ENCODE peak calls at places on chromosomes 5 and 9, in four cellular contexts. H, J, T and Z are unnamed samples.

GRCh38 chr9:72898784-72899733 is 53.8 kb downstream of the ALDH1A1 start:
- DNase-seq in H (no peak), J (no peak), T (no peak), Z (no peak)

GRCh38 chr5:42875785-42876374 is 64.2 kb upstream of the SELENOP start:
- DNase-seq in H (peak; percentile 30), J (peak; percentile 59), T (no peak), Z (no peak)

GRCh38 chr9:109442716-109443115 is 55.4 kb downstream of the PTPN3 start:
- DNase-seq in H (no peak), J (no peak), T (no peak), Z (no peak)

GRCh38 chr9:84062538-84062937 is 81.9 kb downstream of the RMI1 start:
- DNase-seq in H (no peak), J (no peak), T (no peak), Z (no peak)

GRCh38 chr9:82571540-82571939 is 491.4 kb downstream of the RASEF start:
- DNase-seq in H (no peak), J (no peak), T (no peak), Z (no peak)

GRCh38 chr9:72228282-72228681 is 79.0 kb downstream of the GDA start:
- DNase-seq in H (no peak), J (no peak), T (no peak), Z (no peak)

GRCh38 chr9:40884072-40884901 is 244.2 kb downstream of the FOXD4L6 start:
- DNase-seq in H (no peak), J (no peak), T (no peak), Z (no peak)

GRCh38 chr5:14487101-14487895 is 94.3 kb upstream of the OTULINL start:
- DNase-seq in H (no peak), J (no peak), T (no peak), Z (no peak)

GRCh38 chr9:116980582-116980981 is 293.5 kb downstream of the TRIM32 start:
- DNase-seq in H (no peak), J (no peak), T (no peak), Z (no peak)

GRCh38 chr5:111857067-111857466 is 100.1 kb upstream of the NREP start:
- DNase-seq in H (no peak), J (no peak), T (no peak), Z (no peak)

GRCh38 chr9:17367035-17367434 is 211.8 kb upstream of the SH3GL2 start:
- DNase-seq in H (no peak), J (peak; percentile 21), T (no peak), Z (no peak)

GRCh38 chr5:13251623-13252367 is 692.7 kb downstream of the DNAH5 start:
- DNase-seq in H (no peak), J (no peak), T (no peak), Z (no peak)

GRCh38 chr5:168734657-168735344 is 155.6 kb upstream of the PANK3 start:
- DNase-seq in H (no peak), J (no peak), T (no peak), Z (no peak)

GRCh38 chr9:128448746-128449145 is 7.1 kb upstream of the ODF2 start:
- DNase-seq in H (no peak), J (no peak), T (no peak), Z (no peak)

GRCh38 chr5:42894057-42894456 is 82.4 kb upstream of the SELENOP start:
- DNase-seq in H (no peak), J (no peak), T (no peak), Z (peak; percentile 88)

DNA sequence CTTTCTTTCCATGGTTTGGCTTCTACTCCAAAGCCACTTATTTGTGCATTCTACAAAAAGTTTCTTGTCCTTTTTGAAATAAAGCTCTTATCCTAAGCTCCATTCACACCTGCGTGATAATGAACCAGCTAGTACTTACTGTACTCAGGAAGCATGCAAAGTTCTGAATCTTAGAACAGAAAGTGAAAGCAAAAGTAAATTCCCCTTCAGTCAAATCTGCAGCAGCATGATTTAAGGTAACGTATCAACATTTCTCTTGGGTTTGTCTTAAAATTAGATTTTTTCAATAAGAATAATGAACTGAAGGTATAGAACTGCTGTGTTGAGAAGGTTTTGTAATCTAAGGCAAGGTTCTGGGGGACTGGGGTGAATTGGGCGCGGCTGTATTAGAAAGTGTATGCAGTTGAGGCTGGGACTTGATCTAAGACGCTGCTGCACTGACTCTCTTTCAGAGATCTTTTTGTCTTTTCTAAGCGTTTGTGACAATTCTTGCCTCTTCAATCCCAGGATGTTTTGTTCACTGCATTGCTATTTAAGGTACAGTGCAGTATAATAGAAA is at the start of gene ERAP2:
- DNase-seq in H (peak; percentile 56), J (peak; percentile 25), T (no peak), Z (no peak)
- TF ChIP-seq SP1 in H (no peak), J (no peak), T (no peak), Z (no peak)

GRCh38 chr5:30500513-30500912 is 693.0 kb upstream of the CDH6 start:
- DNase-seq in H (no peak), J (no peak), T (no peak), Z (no peak)

GRCh38 chr5:30502277-30502676 is 691.2 kb upstream of the CDH6 start:
- DNase-seq in H (no peak), J (no peak), T (no peak), Z (no peak)

GRCh38 chr5:30499402-30499801 is 694.1 kb upstream of the CDH6 start:
- DNase-seq in H (no peak), J (peak; percentile 9), T (no peak), Z (no peak)

GRCh38 chr5:30501065-30501464 is 692.4 kb upstream of the CDH6 start:
- DNase-seq in H (no peak), J (peak; percentile 12), T (no peak), Z (no peak)

GRCh38 chr5:30498972-30499371 is 694.5 kb upstream of the CDH6 start:
- DNase-seq in H (no peak), J (peak; percentile 8), T (no peak), Z (no peak)
- TF ChIP-seq TCF7 in H (no peak), J (no peak), T (no peak), Z (no peak)

GRCh38 chr9:35798658-35799366 is 7.4 kb downstream of the NPR2 start:
- DNase-seq in H (peak; percentile 40), J (peak; percentile 25), T (no peak), Z (no peak)

GRCh38 chr9:35795701-35796100 is 4.3 kb downstream of the NPR2 start:
- DNase-seq in H (no peak), J (no peak), T (no peak), Z (no peak)

GRCh38 chr9:35797311-35798109 is 6.1 kb downstream of the NPR2 start:
- DNase-seq in H (no peak), J (no peak), T (no peak), Z (no peak)

GRCh38 chr9:35801328-35802128 is 10.1 kb downstream of the NPR2 start:
- DNase-seq in H (peak; percentile 76), J (peak; percentile 56), T (no peak), Z (no peak)

GRCh38 chr9:35800530-35800929 is 9.1 kb downstream of the NPR2 start:
- DNase-seq in H (no peak), J (no peak), T (no peak), Z (no peak)
- TF ChIP-seq SP1 in H (no peak), J (no peak), T (no peak), Z (no peak)

GRCh38 chr5:26948921-26949320 is 89.5 kb downstream of the CDH9 start:
- DNase-seq in H (no peak), J (no peak), T (no peak), Z (no peak)
- TF ChIP-seq TCF7 in H (no peak), J (no peak), T (no peak), Z (no peak)

GRCh38 chr5:177232761-177233160 is 70.8 kb downstream of the RAB24 start:
- DNase-seq in H (no peak), J (no peak), T (no peak), Z (no peak)
- TF ChIP-seq SP1 in H (no peak), J (no peak), T (no peak), Z (no peak)

DNA sequence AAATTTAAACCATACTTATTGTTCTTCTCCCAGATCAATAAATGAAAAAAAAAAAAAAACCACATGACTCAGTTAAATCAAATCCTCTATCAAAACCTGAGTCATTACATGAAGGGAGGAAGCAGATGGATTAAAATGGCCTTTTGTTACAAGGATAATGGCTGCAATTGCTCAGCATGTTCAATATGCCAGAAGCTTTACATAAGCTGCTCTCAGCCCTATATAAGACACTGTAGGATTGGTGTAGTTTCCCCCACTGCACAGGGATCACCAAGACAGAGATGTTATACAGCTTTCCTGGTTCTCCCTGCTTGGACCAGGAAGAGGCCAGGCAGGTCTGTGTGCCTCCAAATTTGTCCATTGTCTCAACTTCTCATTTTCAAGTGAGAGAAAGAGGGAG is 101.6 kb upstream of the MAP1B start:
- DNase-seq in H (no peak), J (no peak), T (no peak), Z (no peak)
- TF ChIP-seq TCF7 in H (no peak), J (no peak), T (no peak), Z (no peak)

GRCh38 chr5:178940569-178941360 is at the start of gene ZNF454:
- DNase-seq in H (no peak), J (no peak), T (no peak), Z (peak; percentile 94)

DNA sequence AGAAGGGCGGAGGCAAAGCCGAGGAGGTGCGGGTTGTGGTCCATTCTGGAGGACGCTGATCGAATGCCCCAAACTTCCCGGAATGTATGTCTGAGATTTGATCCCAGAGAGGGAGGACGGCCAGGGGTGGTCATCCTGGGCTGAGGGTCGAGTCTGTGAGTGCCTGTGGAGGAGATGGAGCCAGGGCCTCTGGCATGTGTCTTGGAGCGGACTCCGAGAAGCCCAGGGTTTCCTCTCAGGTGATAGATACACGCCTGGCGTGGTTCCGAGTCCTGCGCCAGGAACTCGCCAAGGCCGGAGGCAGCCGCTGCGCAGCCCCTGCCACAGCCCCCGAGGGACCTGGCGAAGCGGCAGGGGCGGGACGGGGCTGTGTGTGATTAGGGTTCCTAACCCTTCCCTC is 363 bp downstream of the ZNF454 start:
- DNase-seq in H (no peak), J (no peak), T (no peak), Z (no peak)
- TF ChIP-seq SP1 in H (no peak), J (no peak), T (no peak), Z (no peak)

DNA sequence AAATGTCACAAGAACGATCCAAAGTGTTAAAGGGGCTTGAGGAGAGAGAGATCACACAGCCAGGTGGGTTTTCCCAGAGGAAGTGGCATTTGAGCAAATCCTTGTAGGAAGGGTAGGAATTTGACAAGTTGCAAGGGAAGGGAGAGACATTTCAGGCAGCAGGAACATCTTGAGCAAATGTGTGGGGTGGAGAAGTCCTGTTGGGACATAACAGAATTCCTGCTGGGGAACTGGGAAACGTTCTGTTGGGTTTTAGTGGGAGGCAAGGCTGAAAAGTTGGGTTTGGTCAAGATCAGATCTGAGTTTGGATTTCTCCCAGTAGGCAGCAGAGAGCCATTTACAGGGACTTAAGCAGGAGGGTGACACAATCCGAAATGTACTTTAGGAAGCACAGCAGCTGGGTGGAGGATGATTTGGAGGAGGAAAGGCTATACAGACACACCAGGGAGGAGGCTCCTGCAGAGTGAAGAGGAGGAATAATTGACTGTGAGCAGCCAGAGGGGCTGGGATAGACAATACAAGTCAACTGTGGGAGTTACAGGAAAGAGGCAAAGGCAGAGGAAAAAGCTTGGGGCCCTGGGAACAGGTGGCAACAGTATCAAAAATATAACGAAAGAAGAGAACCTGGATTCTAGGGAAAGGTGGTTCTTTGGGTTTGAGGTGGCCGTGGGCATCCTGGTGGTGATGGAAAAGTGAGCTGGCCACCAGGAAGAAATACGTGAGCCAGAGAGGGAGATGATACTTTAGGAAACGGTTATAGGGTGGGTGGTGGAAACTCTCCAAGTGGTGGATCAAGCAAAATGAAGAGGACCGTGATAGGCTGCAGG is 3.1 kb upstream of the ZSWIM6 start:
- DNase-seq in H (no peak), J (no peak), T (no peak), Z (no peak)
- TF ChIP-seq TCF7 in H (no peak), J (no peak), T (no peak), Z (no peak)

GRCh38 chr9:114047717-114048116 is 30.4 kb downstream of the AMBP start:
- DNase-seq in H (no peak), J (peak; percentile 68), T (no peak), Z (peak; percentile 33)
- TF ChIP-seq SP1 in H (no peak), J (no peak), T (no peak), Z (no peak)

GRCh38 chr9:3525088-3525835 is 539 bp downstream of the RFX3 start:
- DNase-seq in H (no peak), J (no peak), T (no peak), Z (peak; percentile 31)
- TF ChIP-seq TCF7 in H (no peak), J (no peak), T (no peak), Z (no peak)